ENCODE peak calls at places on chromosomes 4 and X, in four cellular contexts. H is body of pancreas, P is GM23338, D is HFFc6. Y is an unnamed sample.

GRCh38 chr4:185792384-185793146 is 19.4 kb downstream of the SORBS2 start:
- DNase-seq in H (no peak), P (no peak), D (peak), Y (no peak)

GRCh38 chrX:13803116-13803515 is 13.8 kb downstream of the GPM6B start:
- DNase-seq in H (no peak), P (peak), D (no peak), Y (no peak)

GRCh38 chrX:139750390-139750789 is 42.4 kb upstream of the MCF2 start:
- DNase-seq in H (no peak), P (no peak), D (no peak), Y (no peak)

GRCh38 chr4:157265281-157265680 is 44.8 kb downstream of the GRIA2 start:
- DNase-seq in H (peak), P (peak), D (no peak), Y (no peak)

GRCh38 chr4:38574559-38575333 is 89.3 kb upstream of the KLF3 start:
- DNase-seq in H (peak), P (no peak), D (no peak), Y (no peak)

GRCh38 chr4:2991243-2991642 is 27.9 kb downstream of the GRK4 start:
- DNase-seq in H (no peak), P (no peak), D (no peak), Y (no peak)

GRCh38 chr4:89303177-89303576 is 4.4 kb downstream of the GPRIN3 start:
- DNase-seq in H (peak), P (no peak), D (no peak), Y (no peak)

GRCh38 chrX:137051978-137052640 is 18.3 kb upstream of the GPR101 start:
- DNase-seq in H (peak), P (peak), D (peak), Y (peak)

GRCh38 chr4:3476936-3477749 is 14.0 kb downstream of the DOK7 start:
- DNase-seq in H (no peak), P (no peak), D (no peak), Y (no peak)

GRCh38 chrX:48972214-48973164 is 845 bp upstream of the KCND1 start:
- DNase-seq in H (peak), P (peak), D (peak), Y (peak)

GRCh38 chr4:147754037-147754445 is 22.2 kb downstream of the ARHGAP10 start:
- DNase-seq in H (no peak), P (peak), D (peak), Y (no peak)

GRCh38 chrX:104112326-104112951 is at the start of gene ZCCHC18:
- DNase-seq in H (peak), P (peak), D (peak), Y (peak)

GRCh38 chrX:13463608-13464007 is 105.8 kb upstream of the EGFL6 start:
- DNase-seq in H (no peak), P (no peak), D (peak), Y (no peak)

GRCh38 chrX:48153769-48154168 is 23.3 kb downstream of the SPACA5B start:
- DNase-seq in H (no peak), P (no peak), D (no peak), Y (no peak)

GRCh38 chrX:56029691-56030090 is 202.5 kb upstream of the KLF8 start:
- DNase-seq in H (no peak), P (no peak), D (no peak), Y (no peak)

GRCh38 chrX:52426810-52427209 is 58.0 kb downstream of the XAGE2 start:
- DNase-seq in H (no peak), P (no peak), D (no peak), Y (no peak)

GRCh38 chrX:39445336-39445735 is 644.1 kb downstream of the MID1IP1 start:
- DNase-seq in H (no peak), P (peak), D (no peak), Y (no peak)

GRCh38 chr4:87014284-87014782 is 79.5 kb downstream of the AFF1 start:
- DNase-seq in H (no peak), P (no peak), D (peak), Y (no peak)

GRCh38 chr4:116599859-116600258 is 485.5 kb downstream of the TRAM1L1 start:
- DNase-seq in H (no peak), P (peak), D (no peak), Y (no peak)
- TF ChIP-seq CTCF in H (no peak), P (peak), D (no peak), Y (peak)

DNA sequence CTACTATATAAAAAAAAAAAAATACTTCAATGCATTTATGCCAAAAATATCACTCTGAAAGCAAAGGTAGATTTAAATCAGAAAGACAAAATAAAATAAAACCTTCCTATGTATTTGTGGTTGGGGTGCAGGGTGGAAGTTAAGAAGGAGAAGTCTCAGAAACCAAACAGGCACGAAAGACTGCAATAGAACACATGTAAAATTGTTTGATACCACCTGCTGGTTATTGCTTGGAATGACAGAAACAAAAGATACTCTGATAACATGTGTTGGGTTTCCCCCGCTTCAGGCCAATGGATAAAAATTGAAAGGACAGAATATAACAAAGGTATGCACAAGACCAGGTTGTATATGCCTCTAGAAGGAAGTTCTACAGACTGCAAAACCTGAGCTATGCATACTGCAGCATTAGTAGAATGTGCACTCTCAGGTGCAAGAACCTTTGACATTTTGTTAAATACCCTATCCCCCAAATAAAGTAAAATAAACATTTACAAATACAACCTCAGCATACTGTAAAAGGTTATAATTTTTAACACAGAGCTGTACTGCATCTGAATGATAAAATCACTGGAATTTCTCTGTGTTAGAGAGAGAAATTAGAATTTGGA is 118.8 kb downstream of the GABRA2 start:
- DNase-seq in H (no peak), P (peak), D (peak), Y (no peak)
- TF ChIP-seq CTCF in H (peak), P (peak), D (peak), Y (peak)

GRCh38 chr4:28225689-28226353 is 1365.2 kb downstream of the STIM2 start:
- DNase-seq in H (no peak), P (no peak), D (no peak), Y (no peak)
- TF ChIP-seq CTCF in H (no peak), P (no peak), D (no peak), Y (no peak)

GRCh38 chr4:139167774-139168444 is 9.1 kb downstream of the ELF2 start:
- DNase-seq in H (no peak), P (peak), D (peak), Y (peak)
- TF ChIP-seq CTCF in H (peak), P (peak), D (peak), Y (peak)

DNA sequence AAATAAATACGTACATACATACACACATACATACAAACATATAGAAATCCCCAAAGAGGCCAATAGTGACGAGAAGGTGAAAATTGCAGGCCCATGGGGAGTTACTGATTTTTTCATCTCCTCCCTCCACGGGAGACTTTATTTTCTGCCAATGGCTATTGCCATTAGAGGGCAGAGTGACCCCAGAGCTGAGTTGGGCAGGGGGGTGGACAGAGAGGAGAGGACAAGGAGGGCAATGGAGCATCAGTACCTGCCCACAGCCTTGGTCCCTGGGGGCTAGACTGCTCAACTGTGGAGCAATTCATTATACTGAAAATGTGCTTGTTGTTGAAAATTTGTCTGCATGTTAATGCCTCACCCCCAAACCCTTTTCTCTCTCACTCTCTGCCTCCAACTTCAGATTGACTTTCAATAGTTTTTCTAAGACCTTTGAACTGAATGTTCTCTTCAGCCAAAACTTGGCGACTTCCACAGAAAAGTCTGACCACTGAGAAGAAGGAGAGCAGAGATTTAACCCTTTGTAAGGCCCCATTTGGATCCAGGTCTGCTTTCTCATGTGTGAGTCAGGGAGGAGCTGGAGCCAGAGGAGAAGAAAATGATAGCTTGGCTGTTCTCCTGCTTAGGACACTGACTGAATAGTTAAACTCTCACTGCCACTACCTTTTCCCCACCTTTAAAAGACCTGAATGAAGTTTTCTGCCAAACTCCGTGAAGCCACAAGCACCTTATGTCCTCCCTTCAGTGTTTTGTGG is 180.7 kb downstream of the AR start:
- DNase-seq in H (no peak), P (no peak), D (no peak), Y (no peak)
- TF ChIP-seq CTCF in H (no peak), P (no peak), D (peak), Y (no peak)